ENCODE peak calls at places on chromosomes 4 and X, in eight cellular contexts. One of them, this sample, is unnamed.

GRCh38 chrX:152658302-152658701 is 20.6 kb downstream of the GABRQ start:
- DNase-seq in Peyer's patch: no peak
- DNase-seq in sigmoid colon: no peak
- DNase-seq in OCI-LY7: no peak
- DNase-seq in A549: no peak
- DNase-seq in gastrocnemius medialis: no peak
- DNase-seq in GM23248: no peak
- DNase-seq in pancreas: no peak
- DNase-seq in this sample: no peak

GRCh38 chr4:185811509-185812364 is at the start of gene SORBS2:
- DNase-seq in Peyer's patch: peak; percentile 71
- DNase-seq in sigmoid colon: peak; percentile 73
- DNase-seq in OCI-LY7: peak; percentile 92
- DNase-seq in A549: no peak
- DNase-seq in gastrocnemius medialis: no peak
- DNase-seq in GM23248: peak; percentile 6
- DNase-seq in pancreas: peak; percentile 79
- DNase-seq in this sample: no peak

GRCh38 chrX:65723706-65724105 is 56.3 kb downstream of the MSN start:
- DNase-seq in Peyer's patch: no peak
- DNase-seq in sigmoid colon: no peak
- DNase-seq in OCI-LY7: no peak
- DNase-seq in A549: no peak
- DNase-seq in gastrocnemius medialis: no peak
- DNase-seq in GM23248: peak; percentile 38
- DNase-seq in pancreas: no peak
- DNase-seq in this sample: no peak

GRCh38 chrX:37603938-37604409 is 32.5 kb downstream of the LANCL3 start:
- DNase-seq in Peyer's patch: no peak
- DNase-seq in sigmoid colon: peak; percentile 69
- DNase-seq in OCI-LY7: no peak
- DNase-seq in A549: no peak
- DNase-seq in gastrocnemius medialis: no peak
- DNase-seq in GM23248: no peak
- DNase-seq in pancreas: no peak
- DNase-seq in this sample: no peak

GRCh38 chrX:152635941-152636340 is 1.8 kb upstream of the GABRQ start:
- DNase-seq in Peyer's patch: no peak
- DNase-seq in sigmoid colon: no peak
- DNase-seq in OCI-LY7: peak; percentile 8
- DNase-seq in A549: peak; percentile 65
- DNase-seq in gastrocnemius medialis: no peak
- DNase-seq in GM23248: peak; percentile 66
- DNase-seq in pancreas: no peak
- DNase-seq in this sample: no peak

GRCh38 chr4:152674359-152674758 is 5.4 kb downstream of the TMEM154 start:
- DNase-seq in Peyer's patch: no peak
- DNase-seq in sigmoid colon: no peak
- DNase-seq in OCI-LY7: no peak
- DNase-seq in A549: no peak
- DNase-seq in gastrocnemius medialis: no peak
- DNase-seq in GM23248: no peak
- DNase-seq in pancreas: no peak
- DNase-seq in this sample: no peak

GRCh38 chr4:84583871-84584373 is 995 bp downstream of the CDS1 start:
- DNase-seq in Peyer's patch: no peak
- DNase-seq in sigmoid colon: no peak
- DNase-seq in OCI-LY7: no peak
- DNase-seq in A549: no peak
- DNase-seq in gastrocnemius medialis: no peak
- DNase-seq in GM23248: peak; percentile 37
- DNase-seq in pancreas: no peak
- DNase-seq in this sample: no peak

GRCh38 chr4:156764846-156765245 is 206.8 kb downstream of the PDGFC start:
- DNase-seq in Peyer's patch: no peak
- DNase-seq in sigmoid colon: no peak
- DNase-seq in OCI-LY7: no peak
- DNase-seq in A549: no peak
- DNase-seq in gastrocnemius medialis: no peak
- DNase-seq in GM23248: no peak
- DNase-seq in pancreas: no peak
- DNase-seq in this sample: no peak

GRCh38 chr4:139014391-139015268 is 951 bp upstream of the NOCT start:
- DNase-seq in Peyer's patch: no peak
- DNase-seq in sigmoid colon: peak; percentile 15
- DNase-seq in OCI-LY7: no peak
- DNase-seq in A549: peak; percentile 84
- DNase-seq in gastrocnemius medialis: no peak
- DNase-seq in GM23248: peak; percentile 88
- DNase-seq in pancreas: peak; percentile 25
- DNase-seq in this sample: no peak

GRCh38 chrX:110135618-110136017 is 132.7 kb downstream of the TMEM164 start:
- DNase-seq in Peyer's patch: no peak
- DNase-seq in sigmoid colon: no peak
- DNase-seq in OCI-LY7: no peak
- DNase-seq in A549: no peak
- DNase-seq in gastrocnemius medialis: no peak
- DNase-seq in GM23248: no peak
- DNase-seq in pancreas: no peak
- DNase-seq in this sample: no peak

DNA sequence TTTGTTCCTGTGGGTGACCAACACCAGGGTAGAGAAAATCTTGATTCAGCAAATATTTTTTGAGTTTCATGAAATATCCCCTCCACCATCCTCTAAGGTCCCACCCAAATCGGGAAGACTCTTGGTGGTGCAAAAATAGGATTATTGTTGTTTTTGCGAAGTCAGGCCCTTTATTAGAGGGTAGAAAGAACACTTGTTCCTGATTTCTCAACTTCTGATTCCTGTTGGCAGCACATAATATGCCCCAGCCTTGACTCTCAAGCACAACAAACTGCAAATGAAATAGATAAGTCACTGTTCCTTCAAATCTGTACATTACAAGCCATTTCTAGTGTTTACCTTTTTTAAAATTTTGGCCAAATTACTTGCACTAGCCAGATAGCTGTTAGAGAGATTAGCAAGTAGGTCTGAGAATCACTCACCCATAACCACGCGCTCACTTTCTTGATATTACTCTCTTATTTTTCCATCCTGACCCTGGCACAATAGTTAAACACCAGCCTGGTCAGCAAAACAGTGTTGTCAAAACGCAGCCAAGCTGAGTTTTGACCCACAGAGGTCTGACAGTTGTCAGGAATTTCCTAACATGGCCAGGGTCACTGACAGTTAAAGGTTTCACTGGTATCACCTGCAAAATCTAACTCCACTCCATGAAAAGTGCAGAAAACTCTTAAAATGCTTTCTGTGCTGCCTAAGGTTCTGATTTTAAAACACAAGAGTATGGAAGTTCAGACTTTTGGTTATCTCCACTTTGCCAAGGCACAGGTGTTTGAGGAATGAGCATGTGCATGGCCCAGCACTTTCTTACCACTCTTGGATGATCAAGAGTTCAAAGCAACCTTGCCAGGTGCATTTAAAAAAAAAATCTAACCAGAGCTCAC is 69.8 kb downstream of the RBM47 start:
- DNase-seq in Peyer's patch: no peak
- DNase-seq in sigmoid colon: no peak
- DNase-seq in OCI-LY7: peak; percentile 35
- DNase-seq in A549: no peak
- DNase-seq in gastrocnemius medialis: no peak
- DNase-seq in GM23248: no peak
- DNase-seq in pancreas: no peak
- DNase-seq in this sample: no peak
- H3K4me1 ChIP-seq in Peyer's patch: no peaks in the 10 kb centered on the region
- H3K4me1 ChIP-seq in sigmoid colon: no peaks in the 10 kb centered on the region
- H3K4me1 ChIP-seq in OCI-LY7: peaks cover 51% of the 10 kb centered on the region
- H3K4me1 ChIP-seq in A549: peaks cover 60% of the 10 kb centered on the region
- H3K4me1 ChIP-seq in gastrocnemius medialis: no peaks in the 10 kb centered on the region
- H3K4me1 ChIP-seq in GM23248: peaks cover 4% of the 10 kb centered on the region
- H3K4me1 ChIP-seq in pancreas: peaks cover 22% of the 10 kb centered on the region
- H3K4me1 ChIP-seq in this sample: no peaks in the 10 kb centered on the region

DNA sequence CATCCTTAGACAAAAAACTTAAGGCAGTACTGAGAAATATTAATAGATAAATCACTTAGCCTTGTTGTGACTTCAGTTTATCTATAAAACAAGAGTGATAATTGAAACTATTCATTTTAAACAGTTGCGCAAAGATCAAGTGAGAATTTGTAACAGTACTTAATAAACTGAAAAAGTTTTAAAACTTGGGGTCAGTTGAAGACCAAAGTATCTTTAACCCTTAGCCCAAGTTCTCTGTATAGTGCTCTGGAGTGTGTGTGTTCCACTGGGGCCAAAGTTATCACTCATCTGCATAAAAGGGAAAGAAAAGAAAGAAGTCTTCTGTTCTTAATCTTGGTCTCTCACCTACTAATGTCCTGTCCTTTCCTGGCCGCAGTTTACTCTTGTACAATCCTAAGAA is 11.3 kb downstream of the SMIM14 start:
- DNase-seq in Peyer's patch: no peak
- DNase-seq in sigmoid colon: no peak
- DNase-seq in OCI-LY7: no peak
- DNase-seq in A549: no peak
- DNase-seq in gastrocnemius medialis: no peak
- DNase-seq in GM23248: no peak
- DNase-seq in pancreas: no peak
- DNase-seq in this sample: no peak
- H3K4me1 ChIP-seq in Peyer's patch: no peaks in the 10 kb centered on the region
- H3K4me1 ChIP-seq in sigmoid colon: no peaks in the 10 kb centered on the region
- H3K4me1 ChIP-seq in OCI-LY7: peaks cover 50% of the 10 kb centered on the region
- H3K4me1 ChIP-seq in A549: peaks cover 39% of the 10 kb centered on the region
- H3K4me1 ChIP-seq in gastrocnemius medialis: peaks cover 4% of the 10 kb centered on the region
- H3K4me1 ChIP-seq in GM23248: peaks cover 20% of the 10 kb centered on the region
- H3K4me1 ChIP-seq in pancreas: peaks cover 6% of the 10 kb centered on the region
- H3K4me1 ChIP-seq in this sample: no peaks in the 10 kb centered on the region

DNA sequence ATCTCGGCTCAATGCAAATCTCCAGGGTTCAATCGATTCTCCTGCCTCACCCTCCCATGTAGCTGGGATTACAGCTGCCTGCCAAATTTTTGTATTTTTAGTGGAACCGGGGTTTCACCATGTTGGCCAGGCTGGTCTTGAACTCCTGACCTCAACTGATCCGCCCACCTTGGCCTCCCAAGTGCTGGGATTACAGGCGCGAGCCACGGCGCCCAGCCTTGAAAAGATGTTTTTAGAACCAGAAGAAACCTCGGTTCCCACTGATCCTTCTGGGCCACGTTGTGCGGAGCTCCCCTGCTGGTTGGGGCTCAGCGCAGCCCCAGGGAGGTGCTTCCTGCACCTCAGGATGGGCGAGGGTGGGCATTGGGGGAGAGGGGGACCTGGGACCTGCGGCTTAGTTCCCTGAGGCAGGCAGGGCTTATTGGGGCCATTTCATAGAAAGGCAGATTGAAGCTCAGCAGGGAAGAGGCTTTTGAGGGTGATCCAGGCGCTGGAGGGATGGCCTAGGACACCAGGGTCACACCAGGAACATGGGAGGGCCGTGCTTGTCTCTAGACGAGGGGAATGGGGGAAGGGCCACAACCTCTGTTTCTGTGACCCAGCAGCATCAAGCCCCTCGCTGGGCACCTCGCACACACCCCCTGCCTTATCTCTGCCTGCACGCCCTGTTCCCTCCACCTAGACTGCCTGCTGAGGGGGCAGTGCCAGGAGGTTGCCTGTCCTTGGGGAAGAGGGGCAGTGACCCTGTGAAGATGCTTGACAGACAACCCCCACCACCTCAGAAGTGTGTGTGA is 6.3 kb upstream of the ADD1 start:
- DNase-seq in Peyer's patch: peak; percentile 14
- DNase-seq in sigmoid colon: peak; percentile 57
- DNase-seq in OCI-LY7: no peak
- DNase-seq in A549: no peak
- DNase-seq in gastrocnemius medialis: no peak
- DNase-seq in GM23248: no peak
- DNase-seq in pancreas: no peak
- DNase-seq in this sample: peak; percentile 75
- H3K4me1 ChIP-seq in Peyer's patch: peaks cover 37% of the 10 kb centered on the region
- H3K4me1 ChIP-seq in sigmoid colon: no peaks in the 10 kb centered on the region
- H3K4me1 ChIP-seq in OCI-LY7: peaks cover 56% of the 10 kb centered on the region
- H3K4me1 ChIP-seq in A549: no peaks in the 10 kb centered on the region
- H3K4me1 ChIP-seq in gastrocnemius medialis: peaks cover 6% of the 10 kb centered on the region
- H3K4me1 ChIP-seq in GM23248: peaks cover 9% of the 10 kb centered on the region
- H3K4me1 ChIP-seq in pancreas: no peaks in the 10 kb centered on the region
- H3K4me1 ChIP-seq in this sample: peaks cover 5% of the 10 kb centered on the region

GRCh38 chr4:54225671-54226398 is 3.3 kb upstream of the PDGFRA start:
- DNase-seq in Peyer's patch: no peak
- DNase-seq in sigmoid colon: no peak
- DNase-seq in OCI-LY7: no peak
- DNase-seq in A549: no peak
- DNase-seq in gastrocnemius medialis: no peak
- DNase-seq in GM23248: peak; percentile 75
- DNase-seq in pancreas: no peak
- DNase-seq in this sample: peak; percentile 20

GRCh38 chr4:54228064-54228527 is 997 bp upstream of the PDGFRA start:
- DNase-seq in Peyer's patch: no peak
- DNase-seq in sigmoid colon: peak; percentile 89
- DNase-seq in OCI-LY7: no peak
- DNase-seq in A549: peak; percentile 55
- DNase-seq in gastrocnemius medialis: peak; percentile 46
- DNase-seq in GM23248: peak; percentile 91
- DNase-seq in pancreas: peak; percentile 63
- DNase-seq in this sample: peak; percentile 79

GRCh38 chr4:54226399-54227260 is 2.5 kb upstream of the PDGFRA start:
- DNase-seq in Peyer's patch: no peak
- DNase-seq in sigmoid colon: peak; percentile 92
- DNase-seq in OCI-LY7: no peak
- DNase-seq in A549: no peak
- DNase-seq in gastrocnemius medialis: peak; percentile 53
- DNase-seq in GM23248: peak; percentile 83
- DNase-seq in pancreas: no peak
- DNase-seq in this sample: peak; percentile 84

GRCh38 chr4:54228563-54229501 is at the start of gene PDGFRA:
- DNase-seq in Peyer's patch: no peak
- DNase-seq in sigmoid colon: peak; percentile 95
- DNase-seq in OCI-LY7: no peak
- DNase-seq in A549: no peak
- DNase-seq in gastrocnemius medialis: peak; percentile 53
- DNase-seq in GM23248: peak; percentile 85
- DNase-seq in pancreas: no peak
- DNase-seq in this sample: peak; percentile 80

DNA sequence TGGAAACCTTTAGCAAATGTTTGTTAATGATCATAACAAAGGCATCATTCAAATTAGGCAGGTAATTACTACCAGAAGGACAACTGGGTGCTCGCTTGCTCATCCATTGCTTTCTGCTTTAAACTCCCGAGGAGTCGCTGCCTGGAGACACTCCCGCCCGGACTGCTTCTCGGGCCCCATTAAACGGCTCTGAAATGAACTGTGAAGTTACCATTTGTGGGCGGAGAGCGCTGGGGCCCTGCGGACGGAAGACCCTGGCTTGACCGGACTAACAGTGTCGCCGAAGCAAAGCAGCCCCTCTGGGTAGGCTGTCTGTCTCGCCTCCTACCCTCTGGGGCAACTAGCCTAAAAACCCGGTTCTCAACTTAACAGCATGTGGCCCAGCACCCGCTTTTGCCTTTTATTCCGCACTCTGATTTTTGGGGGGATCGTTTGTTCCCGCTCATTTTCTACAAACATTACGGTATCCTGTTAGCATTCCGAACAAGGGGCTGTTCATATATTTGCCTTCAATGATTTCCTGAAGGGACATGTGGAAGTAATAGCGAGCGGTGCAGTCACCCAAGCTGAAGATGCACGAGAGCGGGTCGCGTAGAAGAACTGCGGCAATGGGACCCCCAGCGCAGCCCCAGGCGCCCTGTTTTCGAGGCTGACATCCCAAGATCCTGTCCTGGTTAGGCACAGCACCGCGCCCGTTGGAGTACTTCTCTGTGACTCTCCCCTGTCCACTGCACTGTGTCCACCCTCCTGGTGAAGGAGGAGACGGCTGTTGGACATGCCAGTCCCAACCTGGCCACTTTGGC is 1.6 kb upstream of the PDGFRA start:
- DNase-seq in Peyer's patch: no peak
- DNase-seq in sigmoid colon: peak; percentile 72
- DNase-seq in OCI-LY7: no peak
- DNase-seq in A549: peak; percentile 44
- DNase-seq in gastrocnemius medialis: no peak
- DNase-seq in GM23248: peak; percentile 81
- DNase-seq in pancreas: no peak
- DNase-seq in this sample: peak; percentile 51
- H3K4me1 ChIP-seq in Peyer's patch: peaks cover 8% of the 10 kb centered on the region
- H3K4me1 ChIP-seq in sigmoid colon: no peaks in the 10 kb centered on the region
- H3K4me1 ChIP-seq in OCI-LY7: peaks cover 3% of the 10 kb centered on the region
- H3K4me1 ChIP-seq in A549: no peaks in the 10 kb centered on the region
- H3K4me1 ChIP-seq in gastrocnemius medialis: peaks cover 23% of the 10 kb centered on the region
- H3K4me1 ChIP-seq in GM23248: peaks cover 25% of the 10 kb centered on the region
- H3K4me1 ChIP-seq in pancreas: peaks cover 3% of the 10 kb centered on the region
- H3K4me1 ChIP-seq in this sample: peaks cover 7% of the 10 kb centered on the region